ENCODE peak calls at places on chromosomes 1 and 21, in nine cellular contexts. N is IMR-90; C is keratinocyte; K is CD8-positive, alpha-beta memory T cell; J is heart right ventricle; O is suprapubic skin; H is NT2/D1; G is body of pancreas; S is CD8-positive, alpha-beta T cell. Q is an unnamed sample. For H3K4me1 and H3K9me3, the result is how much of the 10 kb centered on the place peaks cover.

GRCh38 chr21:41596241-41596925 is 88.4 kb upstream of the TMPRSS2 start:
- DNase-seq in C (no peak), J (no peak), S (no peak), N (no peak), G (no peak), K (no peak), H (no peak), O (peak), Q (no peak)

GRCh38 chr1:25568834-25569598 is 25.6 kb downstream of the LDLRAP1 start:
- DNase-seq in J (no peak), K (no peak), S (no peak), C (no peak), N (peak), G (no peak), H (no peak), O (no peak), Q (no peak)

GRCh38 chr1:53549287-53549686 is 90.1 kb downstream of the DMRTB1 start:
- DNase-seq in G (no peak), S (no peak), N (no peak), H (no peak), C (no peak), K (no peak), J (no peak), O (no peak), Q (no peak)

GRCh38 chr1:184143449-184143848 is 91.9 kb downstream of the TSEN15 start:
- DNase-seq in C (no peak), S (no peak), O (no peak), J (no peak), K (no peak), G (no peak), H (no peak), N (peak), Q (no peak)

GRCh38 chr1:208007938-208008342 is 97.0 kb upstream of the CD34 start:
- DNase-seq in C (no peak), G (no peak), H (no peak), S (no peak), K (no peak), J (no peak), N (peak), O (no peak), Q (no peak)

GRCh38 chr1:38867208-38867607 is 5.9 kb downstream of the MYCBP start:
- DNase-seq in K (no peak), S (no peak), G (no peak), H (no peak), C (no peak), N (no peak), O (no peak), J (no peak), Q (no peak)

GRCh38 chr1:175269151-175269550 is 76.6 kb upstream of the KIAA0040 start:
- DNase-seq in S (no peak), H (no peak), O (no peak), N (no peak), C (peak), J (no peak), K (no peak), G (no peak), Q (no peak)

GRCh38 chr1:238399558-238399957 is 508.8 kb upstream of the ZP4 start:
- DNase-seq in C (no peak), H (no peak), N (no peak), K (no peak), J (no peak), G (no peak), O (no peak), S (no peak), Q (peak)

GRCh38 chr21:29645666-29646553 is 293.9 kb downstream of the GRIK1 start:
- DNase-seq in N (no peak), J (no peak), C (no peak), O (no peak), H (no peak), G (no peak), S (no peak), K (no peak), Q (no peak)

GRCh38 chr21:18759267-18759666 is 355.7 kb upstream of the TMPRSS15 start:
- DNase-seq in K (no peak), S (no peak), G (no peak), J (no peak), O (no peak), C (no peak), H (no peak), N (no peak), Q (no peak)

GRCh38 chr21:43645414-43645891 is 13.8 kb downstream of the HSF2BP start:
- DNase-seq in C (no peak), O (no peak), H (no peak), N (peak), S (no peak), K (no peak), J (peak), G (no peak), Q (peak)

GRCh38 chr1:229124471-229125198 is 146.3 kb upstream of the RAB4A start:
- DNase-seq in J (no peak), K (no peak), O (no peak), G (peak), N (no peak), H (no peak), C (no peak), S (no peak), Q (no peak)

GRCh38 chr1:11961230-11961629 is 19.0 kb upstream of the MFN2 start:
- DNase-seq in J (no peak), C (no peak), S (no peak), H (no peak), K (no peak), N (no peak), G (no peak), O (no peak), Q (no peak)

GRCh38 chr1:5821496-5822176 is 170.6 kb downstream of the NPHP4 start:
- DNase-seq in K (no peak), O (no peak), G (no peak), C (no peak), J (no peak), S (no peak), H (no peak), N (no peak), Q (no peak)

GRCh38 chr1:15029786-15030185 is 123.8 kb upstream of the TMEM51 start:
- DNase-seq in H (no peak), J (no peak), O (no peak), K (no peak), G (no peak), C (no peak), N (no peak), S (no peak), Q (no peak)

GRCh38 chr21:39321424-39321823 is 8.0 kb upstream of the BRWD1 start:
- DNase-seq in S (no peak), K (no peak), C (no peak), G (no peak), N (peak), O (no peak), J (no peak), H (no peak), Q (no peak)

GRCh38 chr1:103106426-103107321 is 1.6 kb downstream of the COL11A1 start:
- DNase-seq in K (no peak), J (no peak), N (peak), H (peak), S (no peak), G (peak), O (peak), C (no peak), Q (peak)

GRCh38 chr1:157124855-157125254 is 13.3 kb downstream of the ETV3 start:
- DNase-seq in K (no peak), O (no peak), J (no peak), C (no peak), N (no peak), H (no peak), S (no peak), G (no peak), Q (no peak)

GRCh38 chr21:26188422-26188821 is 17.9 kb upstream of the APP start:
- DNase-seq in O (no peak), S (no peak), N (no peak), H (no peak), J (no peak), G (no peak), K (no peak), C (no peak), Q (no peak)

GRCh38 chr1:213415686-213416380 is 364.8 kb downstream of the RPS6KC1 start:
- DNase-seq in S (no peak), G (no peak), C (no peak), O (no peak), N (no peak), J (no peak), K (no peak), H (no peak), Q (no peak)

GRCh38 chr1:74652711-74653131 is 20.9 kb downstream of the ERICH3 start:
- DNase-seq in G (no peak), C (no peak), O (no peak), S (no peak), H (no peak), K (no peak), N (peak), J (no peak), Q (peak)

GRCh38 chr1:248752119-248752931 is 3.2 kb downstream of the LYPD8 start:
- DNase-seq in N (no peak), C (no peak), H (no peak), S (no peak), O (no peak), J (no peak), K (no peak), G (no peak), Q (no peak)

GRCh38 chr1:203302461-203302860 is 2.9 kb upstream of the BTG2 start:
- DNase-seq in O (no peak), C (no peak), J (no peak), H (no peak), S (no peak), G (no peak), N (no peak), K (no peak), Q (no peak)

GRCh38 chr1:203296456-203297073 is 8.8 kb upstream of the BTG2 start:
- DNase-seq in G (no peak), N (no peak), C (no peak), J (no peak), O (no peak), H (no peak), K (no peak), S (no peak), Q (no peak)

GRCh38 chr1:203300441-203301330 is 4.6 kb upstream of the BTG2 start:
- DNase-seq in G (no peak), S (no peak), H (no peak), J (no peak), O (no peak), C (no peak), K (no peak), N (no peak), Q (no peak)

GRCh38 chr1:203301331-203301668 is 4.0 kb upstream of the BTG2 start:
- DNase-seq in G (no peak), C (no peak), K (no peak), S (no peak), J (no peak), H (no peak), O (no peak), N (no peak), Q (no peak)

GRCh38 chr1:203299180-203299579 is 6.1 kb upstream of the BTG2 start:
- DNase-seq in C (no peak), K (no peak), N (no peak), J (no peak), G (no peak), S (no peak), O (no peak), H (no peak), Q (no peak)
- H3K4me1 ChIP-seq in C (under half), K (under half), N (under half), J (under half), G (under half), S (under half), O (under half), H (under half), Q (under half)

GRCh38 chr1:111082421-111083192 is 57.3 kb downstream of the DRAM2 start:
- DNase-seq in G (no peak), K (no peak), O (no peak), H (no peak), J (no peak), N (peak), C (no peak), S (no peak), Q (peak)
- H3K9me3 ChIP-seq in G (under half), K (under half), O (under half), H (under half), J (under half), N (under half), C (under half), S (under half), Q (under half)

GRCh38 chr1:110879758-110880606 is 7.0 kb downstream of the CD53 start:
- DNase-seq in H (no peak), O (no peak), G (no peak), J (no peak), S (no peak), N (no peak), K (peak), C (no peak), Q (no peak)
- H3K4me3 ChIP-seq in H (no peak), O (no peak), G (no peak), J (no peak), S (peak), N (no peak), K (peak), C (no peak), Q (no peak)

GRCh38 chr1:204479387-204480136 is 15.0 kb downstream of the PIK3C2B start:
- DNase-seq in S (no peak), N (no peak), J (no peak), K (no peak), C (no peak), O (no peak), G (no peak), H (no peak), Q (no peak)
- H3K4me1 ChIP-seq in S (under half), N (under half), J (half or more), K (under half), C (under half), O (half or more), G (half or more), H (under half), Q (under half)

GRCh38 chr1:236468625-236469024 is 55.2 kb upstream of the LGALS8 start:
- DNase-seq in C (no peak), N (no peak), H (peak), G (no peak), O (no peak), J (no peak), K (no peak), S (no peak), Q (no peak)

GRCh38 chr1:236471096-236471495 is 52.7 kb upstream of the LGALS8 start:
- DNase-seq in S (no peak), H (no peak), J (no peak), K (no peak), G (no peak), C (no peak), N (no peak), O (no peak), Q (no peak)

GRCh38 chr1:236467327-236467641 is 56.5 kb upstream of the LGALS8 start:
- DNase-seq in J (no peak), K (no peak), N (no peak), C (no peak), S (no peak), H (no peak), G (no peak), O (no peak), Q (no peak)

GRCh38 chr1:236471653-236472052 is 52.1 kb upstream of the LGALS8 start:
- DNase-seq in H (peak), O (no peak), S (no peak), C (no peak), J (no peak), K (no peak), N (no peak), G (no peak), Q (no peak)

GRCh38 chr1:236469466-236469865 is 54.3 kb upstream of the LGALS8 start:
- DNase-seq in S (no peak), O (no peak), J (no peak), C (no peak), K (no peak), H (no peak), N (no peak), G (no peak), Q (no peak)
- H3K9me3 ChIP-seq in S (under half), O (under half), J (under half), C (under half), K (under half), H (under half), N (under half), G (under half), Q (under half)

DNA sequence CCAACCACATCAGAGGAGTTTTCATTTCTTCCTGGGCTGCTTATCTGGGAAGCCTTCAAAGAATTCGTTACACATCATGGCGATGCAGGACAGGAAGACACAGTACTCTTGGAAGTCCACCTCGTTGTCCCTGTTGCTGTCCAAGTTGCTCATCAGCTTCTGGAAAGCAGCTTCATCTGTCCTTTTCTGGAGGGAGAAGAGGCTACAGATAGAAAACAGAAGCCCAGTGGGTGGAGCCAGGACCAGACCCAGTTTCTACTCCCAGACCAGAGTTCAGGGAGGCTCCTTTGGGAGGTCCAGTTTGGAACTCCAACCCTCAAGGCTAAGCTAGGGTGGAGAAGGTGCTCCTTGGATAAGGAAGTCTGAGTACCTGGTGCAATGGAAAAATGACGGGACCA is 1.9 kb downstream of the S100A4 start:
- DNase-seq in J (no peak), N (no peak), C (no peak), S (no peak), G (no peak), O (no peak), H (no peak), K (no peak), Q (no peak)
- H3K4me3 ChIP-seq in J (peak), N (no peak), C (no peak), S (peak), G (no peak), O (peak), H (no peak), K (peak), Q (no peak)

DNA sequence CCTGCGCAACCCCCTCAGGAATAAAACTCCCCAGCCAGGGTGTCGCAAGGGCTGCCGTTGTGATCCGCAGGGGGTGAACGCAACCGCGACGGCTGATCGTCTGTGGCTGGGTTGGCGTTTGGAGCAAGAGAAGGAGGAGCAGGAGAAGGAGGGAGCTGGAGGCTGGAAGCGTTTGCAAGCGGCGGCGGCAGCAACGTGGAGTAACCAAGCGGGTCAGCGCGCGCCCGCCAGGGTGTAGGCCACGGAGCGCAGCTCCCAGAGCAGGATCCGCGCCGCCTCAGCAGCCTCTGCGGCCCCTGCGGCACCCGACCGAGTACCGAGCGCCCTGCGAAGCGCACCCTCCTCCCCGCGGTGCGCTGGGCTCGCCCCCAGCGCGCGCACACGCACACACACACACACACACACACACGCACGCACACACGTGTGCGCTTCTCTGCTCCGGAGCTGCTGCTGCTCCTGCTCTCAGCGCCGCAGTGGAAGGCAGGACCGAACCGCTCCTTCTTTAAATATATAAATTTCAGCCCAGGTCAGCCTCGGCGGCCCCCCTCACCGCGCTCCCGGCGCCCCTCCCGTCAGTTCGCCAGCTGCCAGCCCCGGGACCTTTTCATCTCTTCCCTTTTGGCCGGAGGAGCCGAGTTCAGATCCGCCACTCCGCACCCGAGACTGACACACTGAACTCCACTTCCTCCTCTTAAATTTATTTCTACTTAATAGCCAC is 696 bp downstream of the TGFB2 start:
- DNase-seq in H (no peak), S (no peak), C (no peak), K (no peak), O (peak), N (peak), J (peak), G (peak), Q (peak)
- H3K4me1 ChIP-seq in H (under half), S (under half), C (under half), K (under half), O (under half), N (under half), J (under half), G (under half), Q (under half)

DNA sequence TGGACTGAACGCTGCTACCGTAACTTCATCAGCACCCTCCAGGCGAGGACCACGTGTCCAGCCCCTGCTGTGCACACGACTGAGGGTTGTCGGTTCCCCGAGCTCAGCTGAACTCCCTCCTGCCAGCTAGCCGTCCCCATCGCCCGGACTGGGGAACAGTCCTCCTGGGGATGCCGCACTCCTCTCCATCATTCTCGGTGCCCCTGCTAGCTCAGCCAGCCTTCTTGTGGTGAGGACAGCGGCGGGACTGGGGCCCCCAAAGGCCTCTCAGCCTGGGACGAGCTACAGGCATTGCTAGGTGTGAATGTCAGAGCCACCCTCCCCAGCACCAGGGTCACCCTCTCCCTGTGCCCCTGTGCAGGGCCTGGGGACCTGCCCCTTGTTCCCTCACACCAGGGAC is 8.8 kb upstream of the TTC34 start:
- DNase-seq in S (no peak), C (no peak), O (no peak), G (no peak), J (no peak), H (no peak), K (no peak), N (no peak), Q (no peak)
- H3K9me3 ChIP-seq in S (under half), C (under half), O (under half), G (under half), J (under half), H (under half), K (under half), N (half or more), Q (under half)

GRCh38 chr1:245957446-245957845 is 549.6 kb downstream of the SMYD3 start:
- DNase-seq in C (no peak), N (no peak), J (no peak), S (no peak), G (no peak), K (no peak), H (no peak), O (no peak), Q (no peak)

GRCh38 chr1:245948786-245949185 is 558.3 kb downstream of the SMYD3 start:
- DNase-seq in J (no peak), K (no peak), H (no peak), N (no peak), G (no peak), S (no peak), O (no peak), C (no peak), Q (no peak)

GRCh38 chr1:245952383-245952989 is 554.6 kb downstream of the SMYD3 start:
- DNase-seq in K (no peak), S (no peak), O (no peak), N (no peak), C (no peak), J (no peak), G (no peak), H (no peak), Q (no peak)

GRCh38 chr1:245956225-245956624 is 550.9 kb downstream of the SMYD3 start:
- DNase-seq in N (peak), K (peak), J (no peak), G (no peak), O (no peak), C (no peak), H (no peak), S (peak), Q (no peak)

GRCh38 chr1:245953876-245954660 is 553.0 kb downstream of the SMYD3 start:
- DNase-seq in N (no peak), O (no peak), H (no peak), K (no peak), J (no peak), C (no peak), S (no peak), G (no peak), Q (no peak)
- H3K4me3 ChIP-seq in N (peak), O (peak), H (no peak), K (peak), J (peak), C (peak), S (peak), G (no peak), Q (no peak)

Q was measured in HAP-1.